ENCODE peak calls at places on chromosomes 13 and 19, in six cellular contexts. One of them, this sample, is unnamed.

GRCh38 chr13:49099513-49099877 is 120.6 kb upstream of the MLNR start:
- DNase-seq in esophagus squamous epithelium: no peak
- DNase-seq in psoas muscle: no peak
- DNase-seq in ELR: no peak
- DNase-seq in GM23248: no peak
- DNase-seq in posterior cingulate gyrus: no peak
- DNase-seq in this sample: no peak

GRCh38 chr19:45621389-45621788 is 17.8 kb downstream of the EML2 start:
- DNase-seq in posterior cingulate gyrus: no peak
- DNase-seq in GM23248: no peak
- DNase-seq in ELR: no peak
- DNase-seq in esophagus squamous epithelium: no peak
- DNase-seq in psoas muscle: no peak
- DNase-seq in this sample: no peak

GRCh38 chr19:47723573-47723923 is 10.3 kb downstream of the EHD2 start:
- DNase-seq in psoas muscle: peak; percentile 69
- DNase-seq in esophagus squamous epithelium: no peak
- DNase-seq in ELR: peak; percentile 88
- DNase-seq in posterior cingulate gyrus: no peak
- DNase-seq in GM23248: peak; percentile 88
- DNase-seq in this sample: no peak

GRCh38 chr13:30466841-30467252 is 1.1 kb upstream of the HMGB1 start:
- DNase-seq in GM23248: peak; percentile 27
- DNase-seq in posterior cingulate gyrus: no peak
- DNase-seq in psoas muscle: no peak
- DNase-seq in esophagus squamous epithelium: no peak
- DNase-seq in ELR: peak; percentile 41
- DNase-seq in this sample: peak; percentile 70

GRCh38 chr19:35044317-35045117 is 3.0 kb downstream of the HPN start:
- DNase-seq in GM23248: peak; percentile 46
- DNase-seq in psoas muscle: peak; percentile 63
- DNase-seq in ELR: peak; percentile 53
- DNase-seq in esophagus squamous epithelium: no peak
- DNase-seq in posterior cingulate gyrus: peak; percentile 89
- DNase-seq in this sample: peak; percentile 97

GRCh38 chr13:27792393-27793218 is at the start of gene GSX1:
- DNase-seq in psoas muscle: peak; percentile 51
- DNase-seq in ELR: peak; percentile 53
- DNase-seq in posterior cingulate gyrus: peak; percentile 19
- DNase-seq in GM23248: peak; percentile 86
- DNase-seq in esophagus squamous epithelium: no peak
- DNase-seq in this sample: peak; percentile 97

GRCh38 chr13:113765241-113765910 is 6.3 kb downstream of the TMEM255B start:
- DNase-seq in esophagus squamous epithelium: no peak
- DNase-seq in ELR: no peak
- DNase-seq in psoas muscle: no peak
- DNase-seq in GM23248: peak; percentile 12
- DNase-seq in posterior cingulate gyrus: no peak
- DNase-seq in this sample: peak; percentile 51

GRCh38 chr19:57398868-57399267 is 9.2 kb downstream of the ZNF548 start:
- DNase-seq in GM23248: no peak
- DNase-seq in psoas muscle: no peak
- DNase-seq in posterior cingulate gyrus: no peak
- DNase-seq in ELR: no peak
- DNase-seq in esophagus squamous epithelium: no peak
- DNase-seq in this sample: no peak

GRCh38 chr13:39196957-39197644 is 158.8 kb downstream of the NHLRC3 start:
- DNase-seq in psoas muscle: no peak
- DNase-seq in esophagus squamous epithelium: no peak
- DNase-seq in posterior cingulate gyrus: no peak
- DNase-seq in GM23248: no peak
- DNase-seq in ELR: no peak
- DNase-seq in this sample: no peak

GRCh38 chr19:8149261-8150094 is at the start of gene FBN3:
- DNase-seq in GM23248: no peak
- DNase-seq in ELR: no peak
- DNase-seq in posterior cingulate gyrus: no peak
- DNase-seq in esophagus squamous epithelium: no peak
- DNase-seq in psoas muscle: no peak
- DNase-seq in this sample: peak; percentile 43

GRCh38 chr19:6586056-6586455 is 4.9 kb downstream of the CD70 start:
- DNase-seq in esophagus squamous epithelium: no peak
- DNase-seq in psoas muscle: no peak
- DNase-seq in GM23248: no peak
- DNase-seq in posterior cingulate gyrus: no peak
- DNase-seq in ELR: no peak
- DNase-seq in this sample: no peak

GRCh38 chr19:35783469-35784400 is 8.4 kb downstream of the ARHGAP33 start:
- DNase-seq in GM23248: no peak
- DNase-seq in ELR: no peak
- DNase-seq in esophagus squamous epithelium: no peak
- DNase-seq in psoas muscle: no peak
- DNase-seq in posterior cingulate gyrus: no peak
- DNase-seq in this sample: peak; percentile 81

GRCh38 chr13:71869274-71869673 is 2.3 kb upstream of the DACH1 start:
- DNase-seq in GM23248: no peak
- DNase-seq in posterior cingulate gyrus: no peak
- DNase-seq in psoas muscle: no peak
- DNase-seq in esophagus squamous epithelium: no peak
- DNase-seq in ELR: no peak
- DNase-seq in this sample: no peak

GRCh38 chr19:38691938-38692457 is 44.5 kb downstream of the ACTN4 start:
- DNase-seq in esophagus squamous epithelium: no peak
- DNase-seq in GM23248: peak; percentile 97
- DNase-seq in ELR: peak; percentile 96
- DNase-seq in psoas muscle: peak; percentile 67
- DNase-seq in posterior cingulate gyrus: no peak
- DNase-seq in this sample: peak; percentile 83

GRCh38 chr13:75135325-75135825 is 346.6 kb downstream of the TBC1D4 start:
- DNase-seq in psoas muscle: no peak
- DNase-seq in esophagus squamous epithelium: no peak
- DNase-seq in ELR: peak; percentile 99
- DNase-seq in posterior cingulate gyrus: no peak
- DNase-seq in GM23248: peak; percentile 97
- DNase-seq in this sample: no peak

GRCh38 chr13:99640260-99640659 is 139.0 kb downstream of the TM9SF2 start:
- DNase-seq in GM23248: no peak
- DNase-seq in ELR: no peak
- DNase-seq in posterior cingulate gyrus: no peak
- DNase-seq in psoas muscle: no peak
- DNase-seq in esophagus squamous epithelium: no peak
- DNase-seq in this sample: no peak

GRCh38 chr13:44098559-44098958 is 218.9 kb downstream of the LACC1 start:
- DNase-seq in esophagus squamous epithelium: no peak
- DNase-seq in psoas muscle: no peak
- DNase-seq in ELR: no peak
- DNase-seq in posterior cingulate gyrus: no peak
- DNase-seq in GM23248: no peak
- DNase-seq in this sample: no peak

GRCh38 chr13:101520672-101521071 is 68.2 kb downstream of the ITGBL1 start:
- DNase-seq in psoas muscle: no peak
- DNase-seq in ELR: peak; percentile 96
- DNase-seq in esophagus squamous epithelium: no peak
- DNase-seq in posterior cingulate gyrus: no peak
- DNase-seq in GM23248: peak; percentile 80
- DNase-seq in this sample: peak; percentile 73

GRCh38 chr13:93552596-93552995 is 326.0 kb downstream of the GPC6 start:
- DNase-seq in GM23248: no peak
- DNase-seq in posterior cingulate gyrus: no peak
- DNase-seq in psoas muscle: no peak
- DNase-seq in ELR: no peak
- DNase-seq in esophagus squamous epithelium: no peak
- DNase-seq in this sample: no peak

GRCh38 chr19:29320076-29320475 is 107.1 kb upstream of the UQCRFS1 start:
- DNase-seq in posterior cingulate gyrus: no peak
- DNase-seq in ELR: no peak
- DNase-seq in psoas muscle: no peak
- DNase-seq in GM23248: no peak
- DNase-seq in esophagus squamous epithelium: no peak
- DNase-seq in this sample: no peak

GRCh38 chr13:73189365-73189764 is 130.6 kb downstream of the KLF5 start:
- DNase-seq in posterior cingulate gyrus: no peak
- DNase-seq in ELR: no peak
- DNase-seq in GM23248: no peak
- DNase-seq in esophagus squamous epithelium: no peak
- DNase-seq in psoas muscle: no peak
- DNase-seq in this sample: no peak